ENCODE peak calls at places on chromosomes 6 and 20, in five cellular contexts. One of them, this sample, is unnamed.
A peak's percentile ranks its signal among the peaks of the same experiment; 100 is the strongest.

GRCh38 chr6:3390698-3391097 is 66.2 kb downstream of the SLC22A23 start:
- DNase-seq in SK-N-SH: no peak
- DNase-seq in PC-9: peak; percentile 70
- DNase-seq in HCT116: peak; percentile 80
- DNase-seq in MM.1S: no peak
- DNase-seq in this sample: no peak

GRCh38 chr6:76615395-76615794 is 542.9 kb upstream of the IMPG1 start:
- DNase-seq in SK-N-SH: no peak
- DNase-seq in PC-9: no peak
- DNase-seq in HCT116: no peak
- DNase-seq in MM.1S: no peak
- DNase-seq in this sample: no peak

GRCh38 chr6:26103141-26103769 is 16.0 kb downstream of the HFE start:
- DNase-seq in PC-9: peak; percentile 67
- DNase-seq in SK-N-SH: no peak
- DNase-seq in HCT116: no peak
- DNase-seq in MM.1S: no peak
- DNase-seq in this sample: no peak

GRCh38 chr6:143023695-143024094 is 37.0 kb upstream of the AIG1 start:
- DNase-seq in SK-N-SH: no peak
- DNase-seq in HCT116: no peak
- DNase-seq in MM.1S: no peak
- DNase-seq in PC-9: no peak
- DNase-seq in this sample: no peak

GRCh38 chr6:158660331-158660730 is 10.5 kb downstream of the SYTL3 start:
- DNase-seq in MM.1S: peak; percentile 49
- DNase-seq in PC-9: peak; percentile 78
- DNase-seq in SK-N-SH: peak; percentile 55
- DNase-seq in HCT116: no peak
- DNase-seq in this sample: peak; percentile 67

GRCh38 chr6:157531169-157531985 is 150.4 kb downstream of the ZDHHC14 start:
- DNase-seq in PC-9: no peak
- DNase-seq in HCT116: no peak
- DNase-seq in MM.1S: no peak
- DNase-seq in SK-N-SH: no peak
- DNase-seq in this sample: no peak

GRCh38 chr20:9615118-9615517 is 100.7 kb downstream of the LAMP5 start:
- DNase-seq in SK-N-SH: no peak
- DNase-seq in HCT116: no peak
- DNase-seq in PC-9: no peak
- DNase-seq in MM.1S: no peak
- DNase-seq in this sample: no peak

GRCh38 chr6:47180633-47181032 is 129.1 kb downstream of the TNFRSF21 start:
- DNase-seq in SK-N-SH: no peak
- DNase-seq in PC-9: peak; percentile 95
- DNase-seq in HCT116: peak; percentile 47
- DNase-seq in MM.1S: no peak
- DNase-seq in this sample: no peak

GRCh38 chr6:144953552-144954240 is 668.6 kb downstream of the UTRN start:
- DNase-seq in MM.1S: no peak
- DNase-seq in PC-9: peak; percentile 79
- DNase-seq in SK-N-SH: no peak
- DNase-seq in HCT116: peak; percentile 45
- DNase-seq in this sample: no peak

GRCh38 chr20:24483435-24484080 is 14.1 kb downstream of the SYNDIG1 start:
- DNase-seq in SK-N-SH: no peak
- DNase-seq in PC-9: no peak
- DNase-seq in HCT116: no peak
- DNase-seq in MM.1S: no peak
- DNase-seq in this sample: no peak

GRCh38 chr6:144646066-144646800 is 361.1 kb downstream of the UTRN start:
- DNase-seq in SK-N-SH: no peak
- DNase-seq in PC-9: no peak
- DNase-seq in HCT116: no peak
- DNase-seq in MM.1S: no peak
- DNase-seq in this sample: no peak

GRCh38 chr6:104580452-104580851 is 279.3 kb downstream of the HACE1 start:
- DNase-seq in PC-9: no peak
- DNase-seq in SK-N-SH: no peak
- DNase-seq in HCT116: no peak
- DNase-seq in MM.1S: no peak
- DNase-seq in this sample: no peak

GRCh38 chr6:2221724-2222274 is 23.6 kb downstream of the GMDS start:
- DNase-seq in SK-N-SH: no peak
- DNase-seq in HCT116: no peak
- DNase-seq in PC-9: no peak
- DNase-seq in MM.1S: peak; percentile 29
- DNase-seq in this sample: no peak

GRCh38 chr6:167119680-167120556 is 3.0 kb upstream of the CCR6 start:
- DNase-seq in SK-N-SH: no peak
- DNase-seq in HCT116: no peak
- DNase-seq in MM.1S: peak; percentile 41
- DNase-seq in PC-9: no peak
- DNase-seq in this sample: peak; percentile 69

GRCh38 chr20:23436681-23437080 is 2.8 kb upstream of the CSTL1 start:
- DNase-seq in HCT116: no peak
- DNase-seq in PC-9: no peak
- DNase-seq in MM.1S: no peak
- DNase-seq in SK-N-SH: no peak
- DNase-seq in this sample: no peak

GRCh38 chr6:117204903-117205302 is 60.5 kb upstream of the VGLL2 start:
- DNase-seq in MM.1S: no peak
- DNase-seq in PC-9: no peak
- DNase-seq in SK-N-SH: no peak
- DNase-seq in HCT116: no peak
- DNase-seq in this sample: no peak

GRCh38 chr6:124970243-124970642 is 8.0 kb downstream of the RNF217 start:
- DNase-seq in MM.1S: no peak
- DNase-seq in SK-N-SH: no peak
- DNase-seq in PC-9: no peak
- DNase-seq in HCT116: no peak
- DNase-seq in this sample: no peak

GRCh38 chr6:157715766-157716171 is 107.3 kb upstream of the SNX9 start:
- DNase-seq in SK-N-SH: no peak
- DNase-seq in PC-9: peak; percentile 76
- DNase-seq in MM.1S: no peak
- DNase-seq in HCT116: no peak
- DNase-seq in this sample: no peak

GRCh38 chr6:46507426-46507825 is 16.2 kb upstream of the RCAN2 start:
- DNase-seq in PC-9: no peak
- DNase-seq in HCT116: no peak
- DNase-seq in MM.1S: no peak
- DNase-seq in SK-N-SH: no peak
- DNase-seq in this sample: no peak

GRCh38 chr6:56798163-56798562 is 155.5 kb upstream of the DST start:
- DNase-seq in HCT116: no peak
- DNase-seq in MM.1S: no peak
- DNase-seq in SK-N-SH: no peak
- DNase-seq in PC-9: no peak
- DNase-seq in this sample: no peak

GRCh38 chr20:62051901-62052255 is 13.8 kb downstream of the TAF4 start:
- DNase-seq in SK-N-SH: no peak
- DNase-seq in MM.1S: no peak
- DNase-seq in HCT116: no peak
- DNase-seq in PC-9: no peak
- DNase-seq in this sample: no peak

GRCh38 chr20:14915356-14915755 is 577.9 kb upstream of the FLRT3 start:
- DNase-seq in MM.1S: no peak
- DNase-seq in SK-N-SH: peak; percentile 61
- DNase-seq in HCT116: no peak
- DNase-seq in PC-9: no peak
- DNase-seq in this sample: no peak

GRCh38 chr6:25302677-25303128 is 23.5 kb downstream of the CARMIL1 start:
- DNase-seq in HCT116: no peak
- DNase-seq in SK-N-SH: no peak
- DNase-seq in MM.1S: no peak
- DNase-seq in PC-9: no peak
- DNase-seq in this sample: no peak

GRCh38 chr6:125066964-125067363 is 86.6 kb upstream of the TPD52L1 start:
- DNase-seq in PC-9: peak; percentile 62
- DNase-seq in HCT116: peak; percentile 12
- DNase-seq in SK-N-SH: no peak
- DNase-seq in MM.1S: no peak
- DNase-seq in this sample: no peak

GRCh38 chr20:33392016-33392415 is 9.3 kb downstream of the CDK5RAP1 start:
- DNase-seq in MM.1S: no peak
- DNase-seq in SK-N-SH: no peak
- DNase-seq in PC-9: no peak
- DNase-seq in HCT116: no peak
- DNase-seq in this sample: no peak

GRCh38 chr20:34557936-34558319 is 590 bp upstream of the MAP1LC3A start:
- DNase-seq in HCT116: no peak
- DNase-seq in MM.1S: no peak
- DNase-seq in SK-N-SH: peak; percentile 44
- DNase-seq in PC-9: no peak
- DNase-seq in this sample: no peak

GRCh38 chr6:91278416-91278815 is 691.5 kb upstream of the MAP3K7 start:
- DNase-seq in HCT116: no peak
- DNase-seq in SK-N-SH: no peak
- DNase-seq in MM.1S: no peak
- DNase-seq in PC-9: no peak
- DNase-seq in this sample: no peak

DNA sequence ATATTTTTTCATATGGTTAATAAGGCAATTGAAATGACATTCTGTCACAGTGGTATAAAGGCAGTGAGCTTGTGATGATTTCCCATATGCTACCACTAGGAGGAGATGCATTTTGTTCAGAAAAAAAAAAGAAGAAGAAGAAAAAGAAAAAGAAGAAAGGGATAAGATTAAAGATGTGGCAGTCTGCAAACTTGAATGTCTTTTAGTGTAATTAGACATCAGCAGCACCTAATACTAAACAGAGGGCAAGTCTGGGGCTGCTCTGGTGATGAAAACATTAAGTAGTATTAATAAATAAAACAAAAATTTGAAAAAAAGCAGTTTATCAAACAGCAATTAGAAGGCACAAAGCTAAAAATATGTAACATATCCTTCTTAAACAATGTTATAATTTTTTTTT is 95.4 kb upstream of the DEFB112 start:
- DNase-seq in PC-9: no peak
- DNase-seq in SK-N-SH: peak; percentile 12
- DNase-seq in MM.1S: no peak
- DNase-seq in HCT116: no peak
- DNase-seq in this sample: peak; percentile 3
- TF ChIP-seq CTCF in PC-9: peak; percentile 73
- TF ChIP-seq CTCF in SK-N-SH: peak; percentile 69
- TF ChIP-seq CTCF in MM.1S: peak; percentile 54
- TF ChIP-seq CTCF in HCT116: peak; percentile 50
- TF ChIP-seq CTCF in this sample: peak; percentile 75

DNA sequence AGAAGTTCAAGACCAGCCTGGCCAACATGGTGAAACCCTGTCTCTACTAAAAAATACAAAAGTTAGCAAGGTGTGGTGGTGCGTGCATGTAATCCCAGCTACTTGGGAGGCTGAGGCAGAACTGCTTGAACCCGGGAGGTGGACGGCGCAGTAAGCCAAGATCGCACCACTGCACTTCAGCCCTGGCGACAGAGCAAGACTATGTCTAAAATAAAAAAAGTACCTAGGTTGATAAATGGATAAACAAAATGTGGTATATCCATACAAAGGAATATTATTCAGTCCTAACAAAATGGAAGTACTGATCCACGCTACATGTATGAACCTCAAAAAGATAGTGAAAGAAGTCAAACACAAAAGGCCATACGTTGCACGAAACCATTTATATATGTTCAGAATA is 1.2 kb upstream of the RPF2 start:
- DNase-seq in HCT116: no peak
- DNase-seq in SK-N-SH: no peak
- DNase-seq in PC-9: no peak
- DNase-seq in MM.1S: no peak
- DNase-seq in this sample: no peak
- H3K4me3 ChIP-seq in HCT116: peak overlapping the region; percentile 89
- H3K4me3 ChIP-seq in SK-N-SH: peak overlapping the region; percentile 91
- H3K4me3 ChIP-seq in PC-9: peak overlapping the region; percentile 87
- H3K4me3 ChIP-seq in MM.1S: peak overlapping the region; percentile 99
- H3K4me3 ChIP-seq in this sample: peak overlapping the region; percentile 92

DNA sequence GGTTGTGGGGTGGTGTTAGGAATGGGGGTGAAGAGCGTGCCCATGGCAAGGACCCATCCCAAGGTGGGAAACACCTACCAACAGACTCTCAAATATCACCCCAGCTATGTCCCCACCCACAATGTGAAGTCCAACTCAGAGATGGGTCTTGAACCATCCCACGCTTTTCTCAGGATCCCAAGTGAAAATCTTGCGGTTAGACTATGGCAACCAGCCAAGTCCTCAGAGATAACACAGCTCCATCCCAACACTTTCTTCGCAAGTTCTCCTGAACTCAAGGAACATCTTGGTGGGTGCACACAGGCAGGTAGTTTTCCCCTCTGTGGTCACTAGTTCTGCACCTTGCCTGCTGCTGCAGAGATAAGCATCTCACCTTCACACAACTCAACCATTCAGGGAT is 116.0 kb downstream of the CDC5L start:
- DNase-seq in HCT116: no peak
- DNase-seq in MM.1S: no peak
- DNase-seq in PC-9: no peak
- DNase-seq in SK-N-SH: no peak
- DNase-seq in this sample: no peak
- H3K9me2 ChIP-seq in HCT116: no peaks in the 10 kb centered on the region
- H3K9me2 ChIP-seq in MM.1S: no peaks in the 10 kb centered on the region
- H3K9me2 ChIP-seq in PC-9: no peaks in the 10 kb centered on the region
- H3K9me2 ChIP-seq in SK-N-SH: no peaks in the 10 kb centered on the region
- H3K9me2 ChIP-seq in this sample: no peaks in the 10 kb centered on the region

GRCh38 chr6:28586273-28586672 is 60.6 kb downstream of the GPX5 start:
- DNase-seq in PC-9: no peak
- DNase-seq in SK-N-SH: no peak
- DNase-seq in HCT116: no peak
- DNase-seq in MM.1S: no peak
- DNase-seq in this sample: no peak

GRCh38 chr6:28587011-28587745 is 61.5 kb downstream of the GPX5 start:
- DNase-seq in MM.1S: peak; percentile 46
- DNase-seq in SK-N-SH: peak; percentile 80
- DNase-seq in PC-9: peak; percentile 58
- DNase-seq in HCT116: no peak
- DNase-seq in this sample: no peak

GRCh38 chr6:28587746-28588075 is 62.0 kb downstream of the GPX5 start:
- DNase-seq in SK-N-SH: no peak
- DNase-seq in HCT116: no peak
- DNase-seq in MM.1S: no peak
- DNase-seq in PC-9: no peak
- DNase-seq in this sample: no peak

GRCh38 chr6:28583463-28583862 is 57.8 kb downstream of the GPX5 start:
- DNase-seq in MM.1S: no peak
- DNase-seq in SK-N-SH: no peak
- DNase-seq in PC-9: no peak
- DNase-seq in HCT116: no peak
- DNase-seq in this sample: no peak

GRCh38 chr6:28585335-28585734 is 59.7 kb downstream of the GPX5 start:
- DNase-seq in SK-N-SH: no peak
- DNase-seq in MM.1S: no peak
- DNase-seq in PC-9: peak; percentile 65
- DNase-seq in HCT116: no peak
- DNase-seq in this sample: no peak
- TF ChIP-seq CTCF in SK-N-SH: no peak
- TF ChIP-seq CTCF in MM.1S: no peak
- TF ChIP-seq CTCF in PC-9: no peak
- TF ChIP-seq CTCF in HCT116: no peak
- TF ChIP-seq CTCF in this sample: no peak

This sample was measured in OCI-LY7.